ENCODE peak calls at places on chromosomes 13 and 19, in six cellular contexts. One of them, this sample, is unnamed.

GRCh38 chr19:916645-917322 is 349 bp upstream of the KISS1R start:
- DNase-seq in GM06990: no peak
- DNase-seq in fibroblast of the aortic adventitia: no peak
- DNase-seq in activated T-cell treated with anti-CD3 and anti-CD28 coated beads for 1 hour: no peak
- DNase-seq in thoracic aorta: no peak
- DNase-seq in Calu3: no peak
- DNase-seq in this sample: no peak

GRCh38 chr19:18401580-18402112 is 4.2 kb upstream of the LRRC25 start:
- DNase-seq in GM06990: peak
- DNase-seq in fibroblast of the aortic adventitia: peak
- DNase-seq in activated T-cell treated with anti-CD3 and anti-CD28 coated beads for 1 hour: no peak
- DNase-seq in thoracic aorta: no peak
- DNase-seq in Calu3: peak
- DNase-seq in this sample: no peak

GRCh38 chr13:35744144-35744543 is 267.7 kb upstream of the MAB21L1 start:
- DNase-seq in GM06990: no peak
- DNase-seq in fibroblast of the aortic adventitia: no peak
- DNase-seq in activated T-cell treated with anti-CD3 and anti-CD28 coated beads for 1 hour: no peak
- DNase-seq in thoracic aorta: no peak
- DNase-seq in Calu3: no peak
- DNase-seq in this sample: no peak

GRCh38 chr13:34310539-34310938 is 492.6 kb downstream of the RFC3 start:
- DNase-seq in GM06990: no peak
- DNase-seq in fibroblast of the aortic adventitia: no peak
- DNase-seq in activated T-cell treated with anti-CD3 and anti-CD28 coated beads for 1 hour: no peak
- DNase-seq in thoracic aorta: no peak
- DNase-seq in Calu3: no peak
- DNase-seq in this sample: no peak

GRCh38 chr13:79451500-79451962 is 29.4 kb upstream of the NDFIP2 start:
- DNase-seq in GM06990: peak
- DNase-seq in fibroblast of the aortic adventitia: peak
- DNase-seq in activated T-cell treated with anti-CD3 and anti-CD28 coated beads for 1 hour: peak
- DNase-seq in thoracic aorta: no peak
- DNase-seq in Calu3: no peak
- DNase-seq in this sample: no peak

GRCh38 chr13:78323848-78324247 is 279.5 kb downstream of the POU4F1 start:
- DNase-seq in GM06990: no peak
- DNase-seq in fibroblast of the aortic adventitia: no peak
- DNase-seq in activated T-cell treated with anti-CD3 and anti-CD28 coated beads for 1 hour: no peak
- DNase-seq in thoracic aorta: no peak
- DNase-seq in Calu3: no peak
- DNase-seq in this sample: no peak

GRCh38 chr13:97913206-97913605 is 40.3 kb upstream of the IPO5 start:
- DNase-seq in GM06990: no peak
- DNase-seq in fibroblast of the aortic adventitia: peak
- DNase-seq in activated T-cell treated with anti-CD3 and anti-CD28 coated beads for 1 hour: no peak
- DNase-seq in thoracic aorta: no peak
- DNase-seq in Calu3: no peak
- DNase-seq in this sample: no peak

GRCh38 chr13:21228738-21229137 is 52.3 kb downstream of the MRPL57 start:
- DNase-seq in GM06990: no peak
- DNase-seq in fibroblast of the aortic adventitia: no peak
- DNase-seq in activated T-cell treated with anti-CD3 and anti-CD28 coated beads for 1 hour: no peak
- DNase-seq in thoracic aorta: no peak
- DNase-seq in Calu3: no peak
- DNase-seq in this sample: no peak

GRCh38 chr13:46100191-46100877 is 4.5 kb downstream of the CPB2 start:
- DNase-seq in GM06990: peak
- DNase-seq in fibroblast of the aortic adventitia: no peak
- DNase-seq in activated T-cell treated with anti-CD3 and anti-CD28 coated beads for 1 hour: no peak
- DNase-seq in thoracic aorta: no peak
- DNase-seq in Calu3: no peak
- DNase-seq in this sample: no peak

GRCh38 chr13:70960841-70961443 is 852.7 kb upstream of the KLHL1 start:
- DNase-seq in GM06990: no peak
- DNase-seq in fibroblast of the aortic adventitia: peak
- DNase-seq in activated T-cell treated with anti-CD3 and anti-CD28 coated beads for 1 hour: no peak
- DNase-seq in thoracic aorta: no peak
- DNase-seq in Calu3: no peak
- DNase-seq in this sample: no peak

GRCh38 chr19:38298841-38299680 is 5.0 kb upstream of the C19orf33 start:
- DNase-seq in GM06990: no peak
- DNase-seq in fibroblast of the aortic adventitia: peak
- DNase-seq in activated T-cell treated with anti-CD3 and anti-CD28 coated beads for 1 hour: no peak
- DNase-seq in thoracic aorta: no peak
- DNase-seq in Calu3: no peak
- DNase-seq in this sample: no peak

This sample was measured in nucleus accumbens.